ENCODE peak calls at places on chromosomes 5 and 9, in eight cellular contexts. One of them, this sample, is unnamed.

GRCh38 chr9:123679330-123679987 is 250.5 kb downstream of the DENND1A start:
- DNase-seq in gastrocnemius medialis: no peak
- DNase-seq in endothelial cell of umbilical vein: no peak
- DNase-seq in HCT116: no peak
- DNase-seq in body of pancreas: no peak
- DNase-seq in GM12878: peak; percentile 95
- DNase-seq in sigmoid colon: no peak
- DNase-seq in esophagus squamous epithelium: no peak
- DNase-seq in this sample: no peak

GRCh38 chr9:113502427-113503008 is 39.0 kb downstream of the RGS3 start:
- DNase-seq in gastrocnemius medialis: no peak
- DNase-seq in endothelial cell of umbilical vein: peak; percentile 59
- DNase-seq in HCT116: no peak
- DNase-seq in body of pancreas: no peak
- DNase-seq in GM12878: no peak
- DNase-seq in sigmoid colon: no peak
- DNase-seq in esophagus squamous epithelium: no peak
- DNase-seq in this sample: no peak

GRCh38 chr9:134391319-134392231 is 65.3 kb downstream of the RXRA start:
- DNase-seq in gastrocnemius medialis: no peak
- DNase-seq in endothelial cell of umbilical vein: no peak
- DNase-seq in HCT116: no peak
- DNase-seq in body of pancreas: no peak
- DNase-seq in GM12878: peak; percentile 69
- DNase-seq in sigmoid colon: no peak
- DNase-seq in esophagus squamous epithelium: no peak
- DNase-seq in this sample: no peak

GRCh38 chr5:147939431-147940114 is 33.2 kb upstream of the C5orf46 start:
- DNase-seq in gastrocnemius medialis: no peak
- DNase-seq in endothelial cell of umbilical vein: no peak
- DNase-seq in HCT116: no peak
- DNase-seq in body of pancreas: no peak
- DNase-seq in GM12878: no peak
- DNase-seq in sigmoid colon: no peak
- DNase-seq in esophagus squamous epithelium: no peak
- DNase-seq in this sample: no peak

GRCh38 chr9:19032411-19032810 is 598 bp downstream of the SAXO1 start:
- DNase-seq in gastrocnemius medialis: no peak
- DNase-seq in endothelial cell of umbilical vein: no peak
- DNase-seq in HCT116: no peak
- DNase-seq in body of pancreas: no peak
- DNase-seq in GM12878: no peak
- DNase-seq in sigmoid colon: no peak
- DNase-seq in esophagus squamous epithelium: no peak
- DNase-seq in this sample: peak; percentile 63

GRCh38 chr5:116209166-116209565 is 124.3 kb downstream of the COMMD10 start:
- DNase-seq in gastrocnemius medialis: no peak
- DNase-seq in endothelial cell of umbilical vein: no peak
- DNase-seq in HCT116: no peak
- DNase-seq in body of pancreas: no peak
- DNase-seq in GM12878: no peak
- DNase-seq in sigmoid colon: no peak
- DNase-seq in esophagus squamous epithelium: no peak
- DNase-seq in this sample: no peak

GRCh38 chr5:153350192-153350883 is 140.1 kb upstream of the GRIA1 start:
- DNase-seq in gastrocnemius medialis: no peak
- DNase-seq in endothelial cell of umbilical vein: no peak
- DNase-seq in HCT116: no peak
- DNase-seq in body of pancreas: no peak
- DNase-seq in GM12878: no peak
- DNase-seq in sigmoid colon: no peak
- DNase-seq in esophagus squamous epithelium: no peak
- DNase-seq in this sample: no peak

GRCh38 chr9:6194934-6195333 is 20.7 kb upstream of the IL33 start:
- DNase-seq in gastrocnemius medialis: no peak
- DNase-seq in endothelial cell of umbilical vein: no peak
- DNase-seq in HCT116: no peak
- DNase-seq in body of pancreas: no peak
- DNase-seq in GM12878: no peak
- DNase-seq in sigmoid colon: no peak
- DNase-seq in esophagus squamous epithelium: no peak
- DNase-seq in this sample: no peak

GRCh38 chr5:168374532-168374931 is 83.1 kb downstream of the WWC1 start:
- DNase-seq in gastrocnemius medialis: no peak
- DNase-seq in endothelial cell of umbilical vein: no peak
- DNase-seq in HCT116: no peak
- DNase-seq in body of pancreas: no peak
- DNase-seq in GM12878: no peak
- DNase-seq in sigmoid colon: no peak
- DNase-seq in esophagus squamous epithelium: no peak
- DNase-seq in this sample: no peak

GRCh38 chr5:8831854-8832253 is 714.0 kb downstream of the SEMA5A start:
- DNase-seq in gastrocnemius medialis: no peak
- DNase-seq in endothelial cell of umbilical vein: no peak
- DNase-seq in HCT116: no peak
- DNase-seq in body of pancreas: no peak
- DNase-seq in GM12878: no peak
- DNase-seq in sigmoid colon: no peak
- DNase-seq in esophagus squamous epithelium: no peak
- DNase-seq in this sample: no peak

GRCh38 chr5:126055348-126055729 is 367.9 kb upstream of the GRAMD2B start:
- DNase-seq in gastrocnemius medialis: no peak
- DNase-seq in endothelial cell of umbilical vein: no peak
- DNase-seq in HCT116: no peak
- DNase-seq in body of pancreas: no peak
- DNase-seq in GM12878: no peak
- DNase-seq in sigmoid colon: no peak
- DNase-seq in esophagus squamous epithelium: no peak
- DNase-seq in this sample: no peak

GRCh38 chr5:88659529-88660325 is 223.3 kb downstream of the MEF2C start:
- DNase-seq in gastrocnemius medialis: no peak
- DNase-seq in endothelial cell of umbilical vein: no peak
- DNase-seq in HCT116: no peak
- DNase-seq in body of pancreas: no peak
- DNase-seq in GM12878: no peak
- DNase-seq in sigmoid colon: no peak
- DNase-seq in esophagus squamous epithelium: no peak
- DNase-seq in this sample: no peak

GRCh38 chr5:88661870-88662207 is 221.1 kb downstream of the MEF2C start:
- DNase-seq in gastrocnemius medialis: no peak
- DNase-seq in endothelial cell of umbilical vein: no peak
- DNase-seq in HCT116: no peak
- DNase-seq in body of pancreas: no peak
- DNase-seq in GM12878: no peak
- DNase-seq in sigmoid colon: no peak
- DNase-seq in esophagus squamous epithelium: no peak
- DNase-seq in this sample: no peak

GRCh38 chr5:88660326-88660946 is 222.5 kb downstream of the MEF2C start:
- DNase-seq in gastrocnemius medialis: no peak
- DNase-seq in endothelial cell of umbilical vein: no peak
- DNase-seq in HCT116: peak; percentile 8
- DNase-seq in body of pancreas: no peak
- DNase-seq in GM12878: no peak
- DNase-seq in sigmoid colon: no peak
- DNase-seq in esophagus squamous epithelium: no peak
- DNase-seq in this sample: no peak

GRCh38 chr5:88662801-88663360 is 220.1 kb downstream of the MEF2C start:
- DNase-seq in gastrocnemius medialis: no peak
- DNase-seq in endothelial cell of umbilical vein: no peak
- DNase-seq in HCT116: no peak
- DNase-seq in body of pancreas: no peak
- DNase-seq in GM12878: no peak
- DNase-seq in sigmoid colon: no peak
- DNase-seq in esophagus squamous epithelium: no peak
- DNase-seq in this sample: no peak

DNA sequence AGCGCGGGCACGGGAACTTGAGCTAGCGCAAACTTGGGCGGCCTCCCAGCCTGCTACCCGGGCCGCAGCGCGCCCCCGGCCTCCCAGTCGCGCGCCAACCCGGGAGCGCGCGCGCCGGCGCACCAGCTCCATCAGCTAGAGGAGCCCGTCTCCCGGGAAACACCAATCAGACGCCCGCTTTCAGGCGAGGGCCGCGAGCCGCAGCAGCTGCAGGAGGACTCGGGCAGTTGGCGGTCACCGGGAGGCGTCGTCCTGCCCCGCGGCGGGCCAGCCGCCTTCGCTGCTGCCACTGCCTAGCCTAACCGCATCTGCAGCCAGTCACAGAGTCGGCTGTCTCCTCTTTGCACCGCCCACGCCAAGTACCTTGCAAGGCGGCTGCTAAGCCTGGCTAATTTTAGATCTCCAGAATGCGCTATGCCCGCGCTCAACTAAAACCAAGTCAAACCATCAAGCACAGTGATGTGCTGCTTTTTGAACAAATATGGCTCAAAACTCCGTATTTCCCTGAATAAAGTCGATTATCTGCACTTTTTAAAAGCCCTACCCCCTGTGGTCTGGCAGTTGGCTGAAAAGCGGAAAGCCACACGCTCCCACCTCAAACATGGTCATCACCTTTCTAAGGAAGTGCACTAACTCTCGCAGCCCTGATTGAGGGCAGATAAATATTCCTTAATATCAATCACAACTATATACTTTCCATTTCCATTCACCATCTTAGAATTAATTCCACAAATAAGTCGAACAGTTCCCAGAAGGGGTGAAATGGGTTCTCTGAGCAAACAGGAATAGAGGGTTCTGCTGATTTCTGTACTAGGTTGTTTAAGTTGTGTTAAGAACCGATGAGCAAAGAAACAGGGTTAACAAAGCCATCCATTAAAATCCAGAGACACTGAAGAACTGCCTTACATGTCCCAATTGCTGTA is 221.8 kb downstream of the MEF2C start:
- DNase-seq in gastrocnemius medialis: no peak
- DNase-seq in endothelial cell of umbilical vein: peak; percentile 51
- DNase-seq in HCT116: peak; percentile 68
- DNase-seq in body of pancreas: no peak
- DNase-seq in GM12878: no peak
- DNase-seq in sigmoid colon: peak; percentile 83
- DNase-seq in esophagus squamous epithelium: no peak
- DNase-seq in this sample: peak; percentile 39
- H3K4me3 ChIP-seq in gastrocnemius medialis: peak overlapping the region; percentile 29
- H3K4me3 ChIP-seq in endothelial cell of umbilical vein: peak overlapping the region; percentile 34
- H3K4me3 ChIP-seq in HCT116: peak overlapping the region; percentile 42
- H3K4me3 ChIP-seq in body of pancreas: no peak overlapping the region
- H3K4me3 ChIP-seq in GM12878: peak overlapping the region; percentile 43
- H3K4me3 ChIP-seq in sigmoid colon: peak overlapping the region; percentile 46
- H3K4me3 ChIP-seq in esophagus squamous epithelium: peak overlapping the region; percentile 5
- H3K4me3 ChIP-seq in this sample: peak overlapping the region; percentile 36

GRCh38 chr9:133151601-133152525 is 11.9 kb downstream of the GBGT1 start:
- DNase-seq in gastrocnemius medialis: no peak
- DNase-seq in endothelial cell of umbilical vein: no peak
- DNase-seq in HCT116: no peak
- DNase-seq in body of pancreas: no peak
- DNase-seq in GM12878: no peak
- DNase-seq in sigmoid colon: no peak
- DNase-seq in esophagus squamous epithelium: no peak
- DNase-seq in this sample: peak; percentile 34
- TF ChIP-seq POLR2A in gastrocnemius medialis: no peak
- TF ChIP-seq POLR2A in endothelial cell of umbilical vein: no peak
- TF ChIP-seq POLR2A in HCT116: no peak
- TF ChIP-seq POLR2A in body of pancreas: no peak
- TF ChIP-seq POLR2A in GM12878: no peak
- TF ChIP-seq POLR2A in sigmoid colon: no peak
- TF ChIP-seq POLR2A in esophagus squamous epithelium: no peak
- TF ChIP-seq POLR2A in this sample: no peak

GRCh38 chr5:88287846-88288588 is 19.4 kb upstream of the TMEM161B start:
- DNase-seq in gastrocnemius medialis: no peak
- DNase-seq in endothelial cell of umbilical vein: peak; percentile 9
- DNase-seq in HCT116: no peak
- DNase-seq in body of pancreas: no peak
- DNase-seq in GM12878: no peak
- DNase-seq in sigmoid colon: no peak
- DNase-seq in esophagus squamous epithelium: no peak
- DNase-seq in this sample: no peak
- H3K4me1 ChIP-seq in gastrocnemius medialis: no peaks in the 10 kb centered on the region
- H3K4me1 ChIP-seq in endothelial cell of umbilical vein: no peaks in the 10 kb centered on the region
- H3K4me1 ChIP-seq in HCT116: no peaks in the 10 kb centered on the region
- H3K4me1 ChIP-seq in body of pancreas: no peaks in the 10 kb centered on the region
- H3K4me1 ChIP-seq in GM12878: no peaks in the 10 kb centered on the region
- H3K4me1 ChIP-seq in sigmoid colon: no peaks in the 10 kb centered on the region
- H3K4me1 ChIP-seq in esophagus squamous epithelium: no peaks in the 10 kb centered on the region
- H3K4me1 ChIP-seq in this sample: no peaks in the 10 kb centered on the region

DNA sequence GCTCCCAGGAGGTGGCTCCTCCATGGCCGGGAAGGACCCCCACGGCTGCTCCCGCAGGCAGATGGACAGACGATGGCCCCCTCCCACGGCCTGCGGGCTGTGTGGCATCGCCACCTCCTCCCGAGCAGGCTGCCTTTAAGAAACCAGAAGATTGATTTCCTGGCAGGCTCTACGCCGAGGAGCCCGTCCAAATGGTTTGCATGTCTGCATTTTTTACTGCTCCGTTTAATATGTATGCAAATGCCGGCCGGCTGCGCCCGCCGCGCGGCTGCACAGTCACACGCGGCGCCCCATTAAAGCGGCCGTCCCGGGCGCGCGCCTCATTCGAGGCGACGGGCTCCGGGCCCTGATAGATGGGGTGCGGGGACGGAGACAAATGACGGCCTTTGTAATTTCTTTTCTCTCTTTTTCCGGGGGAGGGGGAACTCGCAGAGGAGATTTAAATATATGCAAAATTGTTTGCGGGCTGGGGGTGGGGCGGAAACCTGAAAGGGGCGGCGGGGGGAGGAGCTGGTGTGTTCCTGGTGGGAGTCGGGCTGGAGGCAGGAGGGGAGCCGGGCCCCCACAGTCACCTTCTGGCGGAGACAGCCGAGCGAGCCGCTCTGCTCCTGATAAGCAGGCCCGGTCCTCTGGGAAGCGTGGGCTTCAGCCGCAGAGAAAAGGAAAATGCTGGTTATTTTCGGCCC is 158.7 kb upstream of the IER5L start:
- DNase-seq in gastrocnemius medialis: no peak
- DNase-seq in endothelial cell of umbilical vein: peak; percentile 23
- DNase-seq in HCT116: no peak
- DNase-seq in body of pancreas: peak; percentile 56
- DNase-seq in GM12878: no peak
- DNase-seq in sigmoid colon: no peak
- DNase-seq in esophagus squamous epithelium: no peak
- DNase-seq in this sample: no peak
- H3K4me3 ChIP-seq in gastrocnemius medialis: peak overlapping the region; percentile 39
- H3K4me3 ChIP-seq in endothelial cell of umbilical vein: peak overlapping the region; percentile 9
- H3K4me3 ChIP-seq in HCT116: no peak overlapping the region
- H3K4me3 ChIP-seq in body of pancreas: no peak overlapping the region
- H3K4me3 ChIP-seq in GM12878: peak overlapping the region; percentile 36
- H3K4me3 ChIP-seq in sigmoid colon: peak overlapping the region; percentile 46
- H3K4me3 ChIP-seq in esophagus squamous epithelium: peak overlapping the region; percentile 20
- H3K4me3 ChIP-seq in this sample: peak overlapping the region; percentile 26

DNA sequence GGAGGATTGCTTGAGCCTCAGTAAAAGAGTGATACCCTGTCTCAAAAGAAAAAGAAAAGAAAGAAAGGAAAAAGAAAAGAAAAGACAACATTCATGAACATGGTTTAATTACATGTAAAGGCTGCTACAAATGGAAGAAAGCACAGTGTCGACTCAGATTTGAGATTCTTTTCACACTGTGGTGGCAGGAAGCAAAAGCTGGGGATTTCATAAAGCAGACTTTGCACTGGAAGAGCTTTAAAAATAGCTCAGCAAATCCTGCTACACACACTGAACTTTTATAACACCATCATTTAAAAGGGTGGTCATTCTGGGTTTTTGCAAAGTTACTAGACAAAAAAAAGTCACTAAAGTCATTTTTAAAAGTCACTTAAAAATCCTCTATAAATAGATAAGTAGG is 140.8 kb downstream of the CEMIP2 start:
- DNase-seq in gastrocnemius medialis: no peak
- DNase-seq in endothelial cell of umbilical vein: no peak
- DNase-seq in HCT116: no peak
- DNase-seq in body of pancreas: no peak
- DNase-seq in GM12878: no peak
- DNase-seq in sigmoid colon: no peak
- DNase-seq in esophagus squamous epithelium: no peak
- DNase-seq in this sample: no peak
- TF ChIP-seq POLR2A in gastrocnemius medialis: no peak
- TF ChIP-seq POLR2A in endothelial cell of umbilical vein: no peak
- TF ChIP-seq POLR2A in HCT116: no peak
- TF ChIP-seq POLR2A in body of pancreas: no peak
- TF ChIP-seq POLR2A in GM12878: no peak
- TF ChIP-seq POLR2A in sigmoid colon: no peak
- TF ChIP-seq POLR2A in esophagus squamous epithelium: no peak
- TF ChIP-seq POLR2A in this sample: no peak

This sample was measured in uterus.